ENCODE peak calls at places on chromosomes 6 and 20, in seven cellular contexts. P is stomach, U is breast epithelium, C is RWPE2, F is heart right ventricle, N is endothelial cell of umbilical vein, Z is pancreas. D is an unnamed sample. For H3K4me1, the result is how much of the 10 kb centered on the place peaks cover.

GRCh38 chr20:51365670-51366069 is 176.8 kb downstream of the NFATC2 start:
- DNase-seq in U (no peak), P (no peak), F (no peak), Z (no peak), N (no peak), C (peak), D (no peak)

GRCh38 chr6:33886673-33887144 is 82.9 kb upstream of the MLN start:
- DNase-seq in Z (no peak), N (peak), U (no peak), F (peak), C (no peak), P (no peak), D (no peak)

GRCh38 chr20:17498181-17498580 is 33.0 kb downstream of the BFSP1 start:
- DNase-seq in Z (no peak), F (no peak), C (no peak), U (no peak), N (no peak), P (no peak), D (no peak)

GRCh38 chr6:99603421-99604160 is 3.0 kb upstream of the PRDM13 start:
- DNase-seq in F (peak), P (no peak), U (no peak), Z (no peak), C (no peak), N (peak), D (peak)

GRCh38 chr6:169169941-169170582 is 83.6 kb downstream of the THBS2 start:
- DNase-seq in F (no peak), U (no peak), N (no peak), P (no peak), Z (no peak), C (no peak), D (no peak)

GRCh38 chr6:105452924-105453756 is 50.3 kb upstream of the PREP start:
- DNase-seq in P (peak), Z (no peak), F (no peak), U (no peak), C (no peak), N (peak), D (peak)

GRCh38 chr6:551405-551804 is 105.5 kb downstream of the HUS1B start:
- DNase-seq in U (no peak), Z (no peak), P (no peak), C (no peak), N (no peak), F (no peak), D (no peak)

GRCh38 chr6:33271098-33271607 is 523 bp downstream of the VPS52 start:
- DNase-seq in C (no peak), F (no peak), U (no peak), N (no peak), Z (no peak), P (no peak), D (no peak)

GRCh38 chr6:75932067-75932466 is 140.4 kb downstream of the IMPG1 start:
- DNase-seq in N (peak), F (no peak), P (peak), U (no peak), Z (peak), C (no peak), D (no peak)

GRCh38 chr6:34788111-34788510 is 3.8 kb upstream of the BLTP3A start:
- DNase-seq in P (no peak), C (no peak), F (no peak), U (no peak), N (no peak), Z (no peak), D (no peak)

GRCh38 chr20:57943291-57943690 is 233.5 kb upstream of the PMEPA1 start:
- DNase-seq in F (no peak), P (no peak), U (no peak), Z (no peak), C (no peak), N (no peak), D (no peak)

GRCh38 chr6:129677634-129678325 is 32.2 kb downstream of the ARHGAP18 start:
- DNase-seq in C (no peak), U (no peak), F (no peak), P (no peak), Z (no peak), N (peak), D (no peak)

GRCh38 chr6:39207421-39208232 is 21.6 kb downstream of the KCNK5 start:
- DNase-seq in C (no peak), U (no peak), F (no peak), P (no peak), Z (peak), N (no peak), D (no peak)

GRCh38 chr6:52893221-52893620 is 16.3 kb downstream of the GSTA3 start:
- DNase-seq in F (no peak), U (no peak), Z (no peak), C (no peak), N (no peak), P (no peak), D (no peak)

GRCh38 chr6:140289186-140289585 is 914.7 kb upstream of the CITED2 start:
- DNase-seq in Z (no peak), N (no peak), C (no peak), P (no peak), U (no peak), F (no peak), D (no peak)

GRCh38 chr6:150336299-150336698 is 32.5 kb upstream of the IYD start:
- DNase-seq in F (no peak), C (no peak), Z (no peak), U (peak), N (peak), P (no peak), D (no peak)

GRCh38 chr6:17863971-17864754 is 123.3 kb downstream of the KIF13A start:
- DNase-seq in U (no peak), Z (no peak), P (no peak), F (peak), C (no peak), N (peak), D (no peak)

DNA sequence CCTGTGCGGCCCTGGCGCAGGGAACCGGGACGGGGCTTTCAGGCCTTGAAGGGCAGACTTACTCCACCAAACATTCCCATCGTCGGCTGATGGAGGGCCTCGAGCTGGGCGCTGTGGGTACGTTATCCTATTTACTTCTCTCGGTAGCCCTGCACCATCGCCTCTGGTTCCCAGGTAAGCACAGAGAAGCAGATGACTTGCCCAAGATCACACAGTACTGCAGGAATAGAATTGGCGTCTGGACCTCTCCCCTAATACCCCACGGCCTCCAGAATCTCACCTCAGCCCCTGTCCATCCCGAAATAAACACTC is 46.4 kb downstream of the PDYN start:
- DNase-seq in C (no peak), F (no peak), P (no peak), U (no peak), Z (no peak), N (no peak), D (no peak)
- H3K27ac ChIP-seq in C (no peak), F (no peak), P (peak), U (no peak), Z (peak), N (no peak), D (peak)

GRCh38 chr20:38302721-38303120 is 1.2 kb upstream of the BPI start:
- DNase-seq in Z (no peak), N (no peak), P (no peak), C (no peak), F (no peak), U (no peak), D (no peak)
- H3K4me1 ChIP-seq in Z (under half), N (under half), P (half or more), C (under half), F (under half), U (under half), D (under half)

GRCh38 chr6:126040394-126040793 is 54.1 kb downstream of the TRMT11 start:
- DNase-seq in F (no peak), U (no peak), P (no peak), C (no peak), N (no peak), Z (no peak), D (no peak)

GRCh38 chr6:126041516-126042447 is 55.4 kb downstream of the TRMT11 start:
- DNase-seq in N (peak), Z (no peak), F (no peak), P (no peak), U (no peak), C (no peak), D (no peak)

GRCh38 chr6:126038234-126038633 is 51.9 kb downstream of the TRMT11 start:
- DNase-seq in P (no peak), C (no peak), Z (no peak), F (no peak), U (no peak), N (no peak), D (no peak)

GRCh38 chr6:126039284-126039683 is 52.9 kb downstream of the TRMT11 start:
- DNase-seq in P (no peak), F (no peak), C (no peak), N (no peak), U (no peak), Z (no peak), D (no peak)

DNA sequence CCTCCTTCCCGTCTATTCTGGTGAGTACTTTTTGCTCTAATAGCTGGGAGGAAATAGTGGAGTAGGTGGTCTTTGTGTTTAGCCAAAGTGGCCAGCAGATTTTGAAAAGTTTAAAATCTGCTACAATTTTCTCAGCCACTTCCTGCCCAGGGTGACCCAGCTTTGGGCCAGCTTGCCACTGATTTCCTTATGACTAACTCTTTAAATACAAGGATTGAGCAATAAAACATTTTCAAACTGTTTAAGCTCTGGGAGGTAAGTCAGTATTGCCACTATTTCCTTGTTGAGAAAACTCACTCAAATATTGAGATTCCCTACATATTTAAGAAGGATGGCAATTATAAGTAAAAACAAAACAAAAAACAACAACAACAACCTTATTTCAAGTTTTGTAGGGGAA is 54.5 kb downstream of the TRMT11 start:
- DNase-seq in U (peak), N (peak), C (no peak), Z (peak), F (no peak), P (peak), D (no peak)
- H3K27ac ChIP-seq in U (peak), N (peak), C (peak), Z (peak), F (no peak), P (peak), D (peak)

GRCh38 chr6:36109092-36109491 is 21.2 kb upstream of the MAPK13 start:
- DNase-seq in C (no peak), P (no peak), F (no peak), Z (no peak), U (no peak), N (no peak), D (no peak)
- H3K4me1 ChIP-seq in C (under half), P (under half), F (under half), Z (under half), U (under half), N (under half), D (under half)